ENCODE peak calls at places on chromosomes 4 and X, in eight cellular contexts. P, R, Y, L, X, K, J and A are unnamed samples.

GRCh38 chr4:122052714-122053113 is 99.4 kb upstream of the BLTP1 start:
- DNase-seq in P (no peak), Y (no peak), X (no peak), K (peak), R (no peak), J (no peak), L (no peak), A (no peak)

GRCh38 chr4:98262431-98262830 is 1.2 kb downstream of the RAP1GDS1 start:
- DNase-seq in J (peak), K (no peak), X (no peak), P (no peak), Y (no peak), L (no peak), R (no peak), A (no peak)

GRCh38 chr4:40827774-40828173 is 78.0 kb downstream of the NSUN7 start:
- DNase-seq in L (no peak), K (no peak), X (no peak), R (no peak), Y (no peak), J (no peak), P (no peak), A (no peak)

GRCh38 chrX:23742174-23742692 is 843 bp downstream of the ACOT9 start:
- DNase-seq in R (peak), Y (peak), L (peak), K (peak), J (peak), P (peak), X (peak), A (peak)

GRCh38 chr4:7007944-7008343 is 35.2 kb upstream of the TADA2B start:
- DNase-seq in K (no peak), P (no peak), Y (no peak), R (no peak), L (no peak), J (peak), X (no peak), A (no peak)

GRCh38 chrX:63511361-63511760 is 160.2 kb upstream of the SPIN4 start:
- DNase-seq in J (no peak), R (no peak), K (no peak), Y (no peak), L (no peak), X (no peak), P (no peak), A (no peak)

GRCh38 chr4:133668061-133668851 is 519.2 kb downstream of the PCDH10 start:
- DNase-seq in P (no peak), K (no peak), R (no peak), J (no peak), Y (no peak), X (no peak), L (no peak), A (no peak)

GRCh38 chrX:12225073-12225472 is 86.8 kb downstream of the FRMPD4 start:
- DNase-seq in J (no peak), K (no peak), R (no peak), X (no peak), L (no peak), P (no peak), Y (no peak), A (no peak)

GRCh38 chr4:125547842-125548241 is 233.1 kb downstream of the FAT4 start:
- DNase-seq in X (no peak), P (no peak), Y (no peak), J (no peak), R (no peak), L (no peak), K (no peak), A (no peak)

GRCh38 chr4:182015893-182016292 is 227.3 kb upstream of the TENM3 start:
- DNase-seq in P (no peak), Y (peak), J (no peak), R (no peak), L (no peak), X (no peak), K (no peak), A (peak)

GRCh38 chr4:2261110-2261852 is 628 bp downstream of the MXD4 start:
- DNase-seq in J (peak), Y (no peak), P (peak), X (peak), R (peak), L (peak), K (peak), A (no peak)

GRCh38 chr4:182093431-182093831 is 149.8 kb upstream of the TENM3 start:
- DNase-seq in Y (no peak), K (no peak), P (no peak), L (no peak), X (no peak), R (no peak), J (no peak), A (no peak)

GRCh38 chr4:122364700-122365404 is 14.0 kb upstream of the ADAD1 start:
- DNase-seq in R (no peak), L (no peak), P (peak), J (peak), K (no peak), X (no peak), Y (no peak), A (no peak)

GRCh38 chr4:10015140-10015753 is 6.0 kb downstream of the SLC2A9 start:
- DNase-seq in J (peak), Y (no peak), P (no peak), X (peak), K (no peak), L (no peak), R (peak), A (no peak)

GRCh38 chrX:56803849-56804681 is 75.0 kb downstream of the NBDY start:
- DNase-seq in Y (no peak), L (no peak), X (no peak), R (no peak), K (no peak), P (peak), J (no peak), A (no peak)

GRCh38 chrX:8743126-8743732 is 11.3 kb upstream of the ANOS1 start:
- DNase-seq in J (peak), L (no peak), R (peak), K (no peak), Y (no peak), X (peak), P (peak), A (no peak)

GRCh38 chr4:45100936-45101818 is 374.8 kb upstream of the GNPDA2 start:
- DNase-seq in P (no peak), L (no peak), Y (no peak), K (no peak), J (no peak), R (no peak), X (no peak), A (no peak)

GRCh38 chrX:46819136-46819535 is 17.7 kb upstream of the RP2 start:
- DNase-seq in Y (no peak), L (no peak), X (no peak), R (no peak), P (no peak), K (no peak), J (no peak), A (no peak)

GRCh38 chr4:85370400-85371032 is 104.4 kb upstream of the ARHGAP24 start:
- DNase-seq in Y (peak), L (no peak), P (no peak), X (peak), K (peak), R (peak), J (peak), A (no peak)

GRCh38 chr4:14149469-14150030 is 522.0 kb upstream of the BOD1L1 start:
- DNase-seq in P (no peak), X (no peak), K (no peak), R (no peak), L (no peak), Y (no peak), J (no peak), A (no peak)

GRCh38 chrX:46218373-46218772 is 326.8 kb downstream of the ZNF674 start:
- DNase-seq in K (no peak), P (no peak), L (no peak), X (no peak), Y (no peak), J (no peak), R (no peak), A (no peak)

GRCh38 chrX:101685923-101686322 is 26.3 kb upstream of the ARMCX2 start:
- DNase-seq in R (no peak), Y (no peak), P (no peak), L (no peak), X (no peak), K (no peak), J (no peak), A (no peak)

GRCh38 chrX:120000490-120001246 is 57.1 kb upstream of the NKAP start:
- DNase-seq in P (no peak), L (no peak), Y (no peak), K (no peak), J (no peak), X (no peak), R (no peak), A (no peak)

GRCh38 chrX:9851890-9852289 is 65.7 kb downstream of the SHROOM2 start:
- DNase-seq in P (no peak), R (no peak), X (no peak), K (no peak), Y (no peak), L (no peak), J (no peak), A (no peak)

GRCh38 chr4:121777625-121778024 is 12.7 kb upstream of the SMIM43 start:
- DNase-seq in X (no peak), P (no peak), Y (no peak), K (no peak), L (no peak), R (no peak), J (no peak), A (no peak)

GRCh38 chr4:177250056-177250696 is 59.5 kb upstream of the NEIL3 start:
- DNase-seq in Y (no peak), L (no peak), P (peak), J (peak), K (peak), R (peak), X (peak), A (no peak)

GRCh38 chr4:6989331-6989923 is 53.7 kb upstream of the TADA2B start:
- DNase-seq in L (no peak), Y (no peak), J (no peak), R (no peak), K (no peak), X (peak), P (no peak), A (no peak)

GRCh38 chrX:37603938-37604409 is 32.5 kb downstream of the LANCL3 start:
- DNase-seq in X (peak), K (peak), J (no peak), P (no peak), R (no peak), L (peak), Y (no peak), A (no peak)

GRCh38 chrX:65706041-65706828 is 38.8 kb downstream of the MSN start:
- DNase-seq in Y (no peak), K (peak), J (no peak), X (peak), P (peak), R (no peak), L (no peak), A (no peak)

GRCh38 chr4:147118523-147118922 is 172.9 kb upstream of the TTC29 start:
- DNase-seq in R (no peak), P (no peak), Y (no peak), J (no peak), X (no peak), K (peak), L (no peak), A (peak)

GRCh38 chrX:150731795-150732194 is 38.6 kb downstream of the MTMR1 start:
- DNase-seq in Y (peak), X (no peak), R (no peak), P (no peak), J (no peak), K (no peak), L (no peak), A (peak)

GRCh38 chr4:119715490-119716445 is 87.2 kb upstream of the PDE5A start:
- DNase-seq in K (no peak), P (no peak), X (no peak), L (no peak), J (no peak), R (no peak), Y (no peak), A (no peak)

DNA sequence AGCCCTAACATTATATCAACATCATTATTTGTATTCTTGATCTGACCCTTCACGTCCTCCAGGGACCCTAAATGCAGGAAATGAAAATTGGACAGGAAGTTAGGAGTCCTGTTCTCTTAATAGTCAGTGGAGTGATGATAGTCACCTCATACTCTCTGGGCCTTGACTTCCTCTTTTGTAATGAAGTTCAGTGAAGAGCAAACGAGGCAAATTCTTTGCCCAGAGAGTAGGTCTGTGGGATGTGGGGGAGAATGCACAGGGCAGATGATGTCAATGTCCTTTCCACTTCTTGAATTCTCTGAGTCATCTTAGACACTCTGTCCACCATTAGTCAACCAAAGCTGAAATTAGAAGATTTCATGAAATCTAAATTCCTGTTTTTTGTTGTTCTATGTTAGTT is 17.1 kb upstream of the GPRIN3 start:
- DNase-seq in K (peak), Y (no peak), R (no peak), J (no peak), L (no peak), P (no peak), X (no peak), A (peak)
- H3K4me3 ChIP-seq in K (no peak), Y (no peak), R (no peak), J (no peak), L (no peak), P (no peak), X (no peak), A (no peak)

DNA sequence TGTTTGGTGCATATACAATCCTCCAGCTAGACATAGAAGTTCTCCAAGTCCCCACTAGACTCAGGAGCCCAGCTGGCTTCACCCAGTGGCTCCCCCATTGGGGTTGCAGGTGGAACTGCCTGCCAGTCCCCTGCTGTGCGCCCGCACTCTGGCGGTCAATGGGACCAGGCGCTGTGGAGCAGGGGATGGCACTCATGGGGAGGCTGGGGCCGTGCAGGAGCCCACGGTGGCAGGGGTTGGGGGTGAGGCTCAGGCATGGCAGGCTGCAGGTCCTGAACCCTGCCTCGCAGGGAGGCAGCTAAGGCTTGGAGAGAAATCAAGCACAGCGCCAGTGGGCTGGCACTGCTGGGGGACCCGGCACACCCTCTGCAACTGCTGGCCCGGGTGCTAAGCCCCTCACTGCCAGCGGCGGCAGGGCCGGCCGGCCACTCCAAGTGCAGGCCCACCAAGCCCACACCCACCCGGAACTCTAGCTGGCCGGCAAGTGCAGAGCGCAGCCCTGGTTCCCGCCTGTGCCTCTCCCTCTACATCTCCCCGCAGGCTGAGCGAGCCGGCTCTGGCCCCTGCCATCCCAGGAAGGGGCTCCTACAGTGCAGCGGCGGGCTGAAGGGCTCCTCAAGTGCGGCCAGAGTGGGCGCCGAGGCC is 12.7 kb upstream of the TMPRSS11D start:
- DNase-seq in L (no peak), R (no peak), J (no peak), P (no peak), Y (no peak), X (no peak), K (no peak), A (no peak)
- H3K4me3 ChIP-seq in L (no peak), R (no peak), J (no peak), P (no peak), Y (no peak), X (no peak), K (no peak), A (no peak)

GRCh38 chr4:8129136-8129535 is 29.5 kb downstream of the ABLIM2 start:
- DNase-seq in X (no peak), L (no peak), P (peak), R (no peak), J (no peak), K (no peak), Y (no peak), A (no peak)

GRCh38 chr4:8125526-8126056 is 33.0 kb downstream of the ABLIM2 start:
- DNase-seq in J (no peak), X (no peak), P (peak), R (no peak), K (no peak), Y (no peak), L (no peak), A (no peak)

GRCh38 chr4:8126523-8126922 is 32.1 kb downstream of the ABLIM2 start:
- DNase-seq in X (no peak), R (no peak), P (peak), L (no peak), J (no peak), K (no peak), Y (no peak), A (no peak)

GRCh38 chr4:8128096-8128856 is 30.3 kb downstream of the ABLIM2 start:
- DNase-seq in Y (no peak), L (no peak), K (no peak), P (peak), X (no peak), R (peak), J (no peak), A (no peak)

GRCh38 chr4:8127051-8127798 is 31.4 kb downstream of the ABLIM2 start:
- DNase-seq in L (no peak), P (peak), R (no peak), Y (no peak), K (no peak), X (no peak), J (no peak), A (no peak)
- H3K4me3 ChIP-seq in L (no peak), P (peak), R (no peak), Y (no peak), K (no peak), X (no peak), J (no peak), A (no peak)

GRCh38 chr4:137529432-137529831 is 2.9 kb downstream of the PCDH18 start:
- DNase-seq in K (no peak), P (no peak), L (no peak), R (no peak), Y (no peak), X (no peak), J (no peak), A (no peak)
- H3K4me3 ChIP-seq in K (peak), P (peak), L (peak), R (peak), Y (peak), X (no peak), J (no peak), A (peak)

DNA sequence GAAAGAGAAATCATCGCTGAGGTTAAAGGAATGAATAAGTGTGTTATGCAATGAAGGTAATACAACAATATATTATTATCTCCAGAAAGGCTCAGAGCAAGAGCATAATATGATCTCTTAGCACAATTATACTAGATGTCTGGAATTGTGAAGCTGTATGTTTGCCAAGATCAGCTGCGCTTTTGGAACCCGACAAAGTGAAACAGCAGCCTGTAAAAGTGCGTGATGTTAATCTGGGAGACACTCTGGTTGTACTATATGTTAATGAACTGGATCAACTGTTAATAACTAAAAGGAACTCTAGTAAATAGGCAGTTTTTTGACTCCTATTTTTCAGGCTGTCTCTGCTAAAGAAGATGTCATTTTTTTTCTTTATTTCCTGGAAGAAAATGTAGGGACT is 50.1 kb downstream of the UGT2B28 start:
- DNase-seq in J (no peak), Y (no peak), R (no peak), X (no peak), P (no peak), L (no peak), K (no peak), A (no peak)
- H3K4me3 ChIP-seq in J (no peak), Y (no peak), R (no peak), X (no peak), P (no peak), L (no peak), K (no peak), A (no peak)

GRCh38 chr4:3403104-3403906 is 38.5 kb upstream of the HGFAC start:
- DNase-seq in Y (no peak), R (no peak), J (no peak), P (no peak), X (no peak), L (peak), K (no peak), A (no peak)
- H3K4me3 ChIP-seq in Y (no peak), R (no peak), J (no peak), P (no peak), X (no peak), L (no peak), K (no peak), A (no peak)

GRCh38 chr4:140254656-140255299 is 100.8 kb upstream of the MAML3 start:
- DNase-seq in L (no peak), R (no peak), Y (no peak), J (no peak), K (no peak), P (no peak), X (no peak), A (no peak)

GRCh38 chr4:140252742-140253555 is 99.0 kb upstream of the MAML3 start:
- DNase-seq in J (peak), L (peak), K (peak), P (peak), Y (no peak), R (peak), X (peak), A (no peak)

GRCh38 chr4:140252144-140252741 is 98.3 kb upstream of the MAML3 start:
- DNase-seq in K (no peak), P (peak), L (peak), J (no peak), Y (no peak), X (no peak), R (peak), A (no peak)

GRCh38 chr4:140255467-140255866 is 101.5 kb upstream of the MAML3 start:
- DNase-seq in L (no peak), J (no peak), R (no peak), Y (no peak), K (no peak), X (no peak), P (no peak), A (no peak)

GRCh38 chr4:140253556-140254027 is 99.6 kb upstream of the MAML3 start:
- DNase-seq in J (no peak), R (no peak), P (no peak), X (no peak), L (no peak), Y (no peak), K (no peak), A (no peak)
- H3K4me3 ChIP-seq in J (no peak), R (peak), P (peak), X (peak), L (no peak), Y (no peak), K (peak), A (no peak)